ENCODE peak calls at places on chromosomes 2 and 18, in ten cellular contexts. L is fibroblast of mammary gland, I is AG10803, X is bronchial epithelial cell, R is A549, Y is psoas muscle, J is neural progenitor cell, F is hepatocyte, P is dorsolateral prefrontal cortex, C is fibroblast of pulmonary artery. O is an unnamed sample.

GRCh38 chr2:108182489-108182888 is 57.3 kb upstream of the SULT1C3 start:
- DNase-seq in L (peak; percentile 21), I (no peak), X (peak; percentile 33), R (no peak), Y (no peak), J (peak; percentile 72), F (no peak), P (no peak), C (no peak), O (no peak)

GRCh38 chr18:61719676-61720075 is 173.1 kb downstream of the RNF152 start:
- DNase-seq in L (no peak), I (no peak), X (no peak), R (no peak), Y (no peak), J (no peak), F (no peak), P (no peak), C (peak; percentile 48), O (no peak)

GRCh38 chr18:74261053-74261452 is 30.7 kb downstream of the CYB5A start:
- DNase-seq in L (no peak), I (no peak), X (no peak), R (no peak), Y (no peak), J (no peak), F (no peak), P (no peak), C (peak; percentile 45), O (no peak)

GRCh38 chr2:234273887-234274584 is 222.8 kb downstream of the ARL4C start:
- DNase-seq in L (no peak), I (no peak), X (no peak), R (no peak), Y (no peak), J (no peak), F (no peak), P (no peak), C (no peak), O (no peak)

GRCh38 chr2:188693111-188693510 is 281.1 kb upstream of the COL3A1 start:
- DNase-seq in L (no peak), I (no peak), X (peak; percentile 77), R (no peak), Y (peak; percentile 22), J (no peak), F (peak; percentile 28), P (no peak), C (no peak), O (no peak)

GRCh38 chr2:226030369-226031077 is 631.0 kb downstream of the NYAP2 start:
- DNase-seq in L (peak; percentile 1), I (no peak), X (no peak), R (no peak), Y (no peak), J (peak; percentile 91), F (peak; percentile 23), P (no peak), C (no peak), O (no peak)

GRCh38 chr2:237711458-237712150 is 84.2 kb downstream of the LRRFIP1 start:
- DNase-seq in L (no peak), I (no peak), X (no peak), R (no peak), Y (no peak), J (no peak), F (no peak), P (no peak), C (no peak), O (no peak)

GRCh38 chr2:34849827-34850226 is 1250.7 kb upstream of the FAM98A start:
- DNase-seq in L (no peak), I (no peak), X (no peak), R (no peak), Y (no peak), J (no peak), F (no peak), P (no peak), C (no peak), O (no peak)

GRCh38 chr2:171434671-171434980 is 600 bp downstream of the DCAF17 start:
- DNase-seq in L (peak; percentile 56), I (no peak), X (no peak), R (peak; percentile 62), Y (no peak), J (no peak), F (no peak), P (peak; percentile 30), C (no peak), O (no peak)

GRCh38 chr2:230898016-230898415 is 27.0 kb downstream of the GPR55 start:
- DNase-seq in L (no peak), I (no peak), X (no peak), R (no peak), Y (no peak), J (no peak), F (peak; percentile 4), P (peak; percentile 13), C (no peak), O (no peak)

GRCh38 chr2:159600752-159601151 is 15.6 kb downstream of the BAZ2B start:
- DNase-seq in L (peak; percentile 72), I (peak; percentile 38), X (peak; percentile 95), R (peak; percentile 33), Y (no peak), J (no peak), F (no peak), P (no peak), C (peak; percentile 55), O (peak; percentile 46)

GRCh38 chr2:174344716-174345472 is 10.1 kb downstream of the SP9 start:
- DNase-seq in L (peak; percentile 68), I (peak; percentile 46), X (peak; percentile 83), R (no peak), Y (no peak), J (peak; percentile 54), F (peak; percentile 14), P (no peak), C (peak; percentile 54), O (peak; percentile 60)

GRCh38 chr2:22037274-22037673 is 913.5 kb downstream of the TDRD15 start:
- DNase-seq in L (no peak), I (no peak), X (no peak), R (no peak), Y (no peak), J (no peak), F (peak; percentile 16), P (peak; percentile 37), C (peak; percentile 27), O (no peak)

GRCh38 chr2:40872580-40872979 is 420.7 kb upstream of the SLC8A1 start:
- DNase-seq in L (no peak), I (no peak), X (no peak), R (no peak), Y (no peak), J (no peak), F (no peak), P (no peak), C (no peak), O (peak; percentile 38)

DNA sequence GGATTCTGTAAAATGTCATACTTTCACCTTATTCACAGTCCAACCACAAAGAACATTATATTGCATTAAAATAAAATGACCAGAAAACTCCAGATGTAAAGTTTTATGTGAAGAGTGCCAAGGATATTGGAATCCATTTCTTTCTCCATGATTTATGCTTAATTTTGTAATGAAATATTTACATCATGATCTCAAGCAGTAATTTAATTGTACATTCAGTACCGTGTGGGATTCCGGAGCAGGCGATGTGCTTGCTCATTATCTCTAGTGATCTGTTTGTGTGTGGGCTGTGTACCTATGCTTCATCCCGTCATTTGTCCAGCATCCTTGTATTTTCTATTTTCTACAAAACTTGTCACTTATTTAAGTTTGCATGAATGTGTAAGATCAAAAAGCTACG is 415.9 kb upstream of the SLC8A1 start:
- DNase-seq in L (no peak), I (no peak), X (no peak), R (no peak), Y (no peak), J (no peak), F (no peak), P (no peak), C (no peak), O (no peak)
- H3K4me3 ChIP-seq in L (no peak overlapping the region), I (no peak overlapping the region), X (no peak overlapping the region), R (no peak overlapping the region), Y (no peak overlapping the region), J (no peak overlapping the region), F (no peak overlapping the region), P (no peak overlapping the region), C (no peak overlapping the region), O (no peak overlapping the region)

GRCh38 chr18:13423352-13423751 is 204.8 kb downstream of the LDLRAD4 start:
- DNase-seq in L (no peak), I (no peak), X (no peak), R (no peak), Y (no peak), J (no peak), F (no peak), P (no peak), C (no peak), O (no peak)

GRCh38 chr18:13422541-13423147 is 204.1 kb downstream of the LDLRAD4 start:
- DNase-seq in L (no peak), I (no peak), X (no peak), R (no peak), Y (no peak), J (no peak), F (no peak), P (no peak), C (no peak), O (no peak)

GRCh38 chr18:13425357-13426095 is 207.0 kb downstream of the LDLRAD4 start:
- DNase-seq in L (no peak), I (no peak), X (no peak), R (no peak), Y (no peak), J (no peak), F (no peak), P (no peak), C (no peak), O (no peak)

GRCh38 chr18:13427354-13427753 is 208.8 kb downstream of the LDLRAD4 start:
- DNase-seq in L (no peak), I (no peak), X (no peak), R (no peak), Y (no peak), J (no peak), F (no peak), P (no peak), C (no peak), O (no peak)

GRCh38 chr18:13424377-13424776 is 205.8 kb downstream of the LDLRAD4 start:
- DNase-seq in L (no peak), I (no peak), X (no peak), R (no peak), Y (no peak), J (peak; percentile 15), F (no peak), P (no peak), C (no peak), O (no peak)
- TF ChIP-seq CTCF in L (no peak), I (no peak), X (no peak), R (no peak), Y (no peak), J (no peak), F (no peak), P (no peak), C (no peak), O (no peak)

GRCh38 chr18:33034941-33035340 is 262.1 kb upstream of the KLHL14 start:
- DNase-seq in L (peak; percentile 37), I (no peak), X (peak; percentile 33), R (no peak), Y (no peak), J (no peak), F (no peak), P (no peak), C (peak; percentile 3), O (peak; percentile 85)

GRCh38 chr18:33034212-33034611 is 261.4 kb upstream of the KLHL14 start:
- DNase-seq in L (no peak), I (no peak), X (no peak), R (no peak), Y (no peak), J (no peak), F (no peak), P (no peak), C (no peak), O (no peak)
- H3K4me3 ChIP-seq in L (no peak overlapping the region), I (no peak overlapping the region), X (no peak overlapping the region), R (no peak overlapping the region), Y (no peak overlapping the region), J (no peak overlapping the region), F (no peak overlapping the region), P (no peak overlapping the region), C (no peak overlapping the region), O (no peak overlapping the region)

GRCh38 chr18:10936211-10937053 is 212.9 kb downstream of the PIEZO2 start:
- DNase-seq in L (no peak), I (no peak), X (no peak), R (no peak), Y (no peak), J (peak; percentile 17), F (no peak), P (no peak), C (peak; percentile 75), O (no peak)
- TF ChIP-seq CTCF in L (no peak), I (no peak), X (no peak), R (no peak), Y (no peak), J (no peak), F (no peak), P (no peak), C (no peak), O (no peak)

O was measured in astrocyte of the spinal cord.